ENCODE peak calls at places on chromosomes 7 and 10, in five cellular contexts. F, U, S, C and B are unnamed samples.

GRCh38 chr7:117092801-117093200 is 139.5 kb downstream of the ST7 start:
- DNase-seq in F (no peak), U (no peak), S (no peak), C (no peak), B (no peak)

GRCh38 chr7:144027974-144028373 is 20.8 kb upstream of the OR2A5 start:
- DNase-seq in F (peak; percentile 34), U (no peak), S (no peak), C (no peak), B (no peak)

GRCh38 chr7:153887756-153888591 is 164.2 kb upstream of the DPP6 start:
- DNase-seq in F (no peak), U (no peak), S (no peak), C (no peak), B (no peak)

GRCh38 chr7:22651534-22652243 is 75.3 kb upstream of the IL6 start:
- DNase-seq in F (peak; percentile 78), U (no peak), S (no peak), C (no peak), B (no peak)

GRCh38 chr7:54788664-54789063 is 29.7 kb upstream of the SEC61G start:
- DNase-seq in F (peak; percentile 90), U (peak; percentile 29), S (peak; percentile 29), C (no peak), B (no peak)

GRCh38 chr10:69483988-69484387 is 32.7 kb downstream of the TSPAN15 start:
- DNase-seq in F (peak; percentile 16), U (no peak), S (no peak), C (no peak), B (no peak)

GRCh38 chr7:152145853-152146466 is 120.5 kb downstream of the GALNT11 start:
- DNase-seq in F (peak; percentile 89), U (no peak), S (no peak), C (no peak), B (no peak)

GRCh38 chr10:118808601-118809371 is 54.0 kb upstream of the CACUL1 start:
- DNase-seq in F (no peak), U (no peak), S (no peak), C (no peak), B (no peak)

DNA sequence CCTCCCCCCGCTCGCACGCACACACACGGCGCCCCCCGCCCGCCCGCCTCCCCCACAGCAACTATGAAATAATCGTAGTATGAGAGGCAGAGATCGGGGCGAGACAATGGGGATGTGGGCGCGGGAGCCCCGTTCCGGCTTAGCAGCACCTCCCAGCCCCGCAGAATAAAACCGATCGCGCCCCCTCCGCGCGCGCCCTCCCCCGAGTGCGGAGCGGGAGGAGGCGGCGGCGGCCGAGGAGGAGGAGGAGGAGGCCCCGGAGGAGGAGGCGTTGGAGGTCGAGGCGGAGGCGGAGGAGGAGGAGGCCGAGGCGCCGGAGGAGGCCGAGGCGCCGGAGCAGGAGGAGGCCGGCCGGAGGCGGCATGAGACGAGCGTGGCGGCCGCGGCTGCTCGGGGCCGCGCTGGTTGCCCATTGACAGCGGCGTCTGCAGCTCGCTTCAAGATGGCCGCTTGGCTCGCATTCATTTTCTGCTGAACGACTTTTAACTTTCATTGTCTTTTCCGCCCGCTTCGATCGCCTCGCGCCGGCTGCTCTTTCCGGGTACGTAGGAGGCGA is 335 bp downstream of the BMI1 start:
- DNase-seq in F (peak; percentile 81), U (peak; percentile 65), S (peak; percentile 82), C (peak; percentile 64), B (peak; percentile 69)
- TF ChIP-seq CTCF in F (no peak), U (no peak), S (no peak), C (no peak), B (no peak)

DNA sequence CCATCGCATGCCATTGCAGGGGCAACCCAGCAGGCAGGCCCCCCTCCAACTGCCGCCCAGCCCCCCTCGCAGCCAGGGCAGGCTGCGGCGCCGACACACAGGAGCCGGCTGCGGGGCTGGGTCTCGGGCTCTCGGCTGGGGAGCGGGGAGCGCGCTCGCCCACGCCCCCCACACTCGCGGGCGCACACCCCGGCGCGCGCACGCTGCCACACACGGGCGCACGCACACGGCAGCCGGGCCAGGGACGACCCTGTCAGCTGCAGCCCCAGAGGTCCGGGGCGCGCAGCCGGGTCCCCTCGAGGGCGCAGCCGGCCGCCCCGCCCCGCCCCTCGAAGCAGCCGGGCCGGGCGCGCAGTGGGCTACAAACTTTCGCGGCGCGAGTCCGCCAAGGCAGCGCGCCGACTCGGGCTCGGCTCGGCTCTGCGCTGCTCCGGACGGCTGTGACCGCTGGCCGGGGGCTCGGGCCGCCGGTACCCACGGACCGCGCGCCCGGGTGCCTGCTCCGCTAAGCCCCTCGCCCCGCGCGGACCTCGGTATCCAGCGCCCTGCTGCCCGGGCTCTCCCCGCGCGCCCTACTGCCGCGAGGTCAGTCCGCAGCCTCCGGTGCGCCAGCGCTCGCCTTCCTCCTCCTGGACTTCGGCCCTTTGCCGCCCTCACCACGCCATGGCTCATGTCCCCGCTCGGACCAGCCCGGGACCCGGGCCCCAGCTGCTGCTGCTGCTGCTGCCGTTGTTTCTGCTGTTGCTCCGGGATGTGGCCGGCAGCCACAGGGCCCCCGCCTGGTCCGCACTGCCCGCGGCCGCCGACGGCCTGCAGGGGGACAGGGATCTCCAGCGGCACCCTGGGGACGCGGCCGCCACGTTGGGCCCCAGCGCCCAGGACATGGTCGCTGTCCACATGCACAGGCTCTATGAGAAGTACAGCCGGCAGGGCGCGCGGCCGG is at the start of gene GDF10:
- DNase-seq in F (no peak), U (no peak), S (no peak), C (no peak), B (no peak)
- TF ChIP-seq CTCF in F (no peak), U (no peak), S (no peak), C (no peak), B (no peak)

GRCh38 chr7:157650801-157651200 is 314.0 kb downstream of the DNAJB6 start:
- DNase-seq in F (no peak), U (no peak), S (no peak), C (no peak), B (no peak)

GRCh38 chr7:157650131-157650631 is 313.4 kb downstream of the DNAJB6 start:
- DNase-seq in F (no peak), U (no peak), S (no peak), C (no peak), B (no peak)

GRCh38 chr7:157652954-157653826 is 316.4 kb downstream of the DNAJB6 start:
- DNase-seq in F (no peak), U (no peak), S (no peak), C (no peak), B (no peak)

GRCh38 chr7:157652161-157652953 is 315.6 kb downstream of the DNAJB6 start:
- DNase-seq in F (no peak), U (no peak), S (no peak), C (no peak), B (no peak)

GRCh38 chr7:157651366-157652160 is 314.8 kb downstream of the DNAJB6 start:
- DNase-seq in F (no peak), U (no peak), S (no peak), C (no peak), B (no peak)
- TF ChIP-seq CTCF in F (no peak), U (no peak), S (no peak), C (no peak), B (no peak)

GRCh38 chr10:71887767-71888166 is 36.7 kb upstream of the PSAP start:
- DNase-seq in F (no peak), U (no peak), S (no peak), C (no peak), B (no peak)

GRCh38 chr10:71888248-71888622 is 37.2 kb upstream of the PSAP start:
- DNase-seq in F (no peak), U (no peak), S (no peak), C (no peak), B (no peak)

GRCh38 chr10:71889388-71889987 is 38.4 kb upstream of the PSAP start:
- DNase-seq in F (no peak), U (no peak), S (peak; percentile 26), C (no peak), B (no peak)

GRCh38 chr10:71891437-71891836 is 40.4 kb upstream of the PSAP start:
- DNase-seq in F (no peak), U (no peak), S (no peak), C (no peak), B (no peak)

DNA sequence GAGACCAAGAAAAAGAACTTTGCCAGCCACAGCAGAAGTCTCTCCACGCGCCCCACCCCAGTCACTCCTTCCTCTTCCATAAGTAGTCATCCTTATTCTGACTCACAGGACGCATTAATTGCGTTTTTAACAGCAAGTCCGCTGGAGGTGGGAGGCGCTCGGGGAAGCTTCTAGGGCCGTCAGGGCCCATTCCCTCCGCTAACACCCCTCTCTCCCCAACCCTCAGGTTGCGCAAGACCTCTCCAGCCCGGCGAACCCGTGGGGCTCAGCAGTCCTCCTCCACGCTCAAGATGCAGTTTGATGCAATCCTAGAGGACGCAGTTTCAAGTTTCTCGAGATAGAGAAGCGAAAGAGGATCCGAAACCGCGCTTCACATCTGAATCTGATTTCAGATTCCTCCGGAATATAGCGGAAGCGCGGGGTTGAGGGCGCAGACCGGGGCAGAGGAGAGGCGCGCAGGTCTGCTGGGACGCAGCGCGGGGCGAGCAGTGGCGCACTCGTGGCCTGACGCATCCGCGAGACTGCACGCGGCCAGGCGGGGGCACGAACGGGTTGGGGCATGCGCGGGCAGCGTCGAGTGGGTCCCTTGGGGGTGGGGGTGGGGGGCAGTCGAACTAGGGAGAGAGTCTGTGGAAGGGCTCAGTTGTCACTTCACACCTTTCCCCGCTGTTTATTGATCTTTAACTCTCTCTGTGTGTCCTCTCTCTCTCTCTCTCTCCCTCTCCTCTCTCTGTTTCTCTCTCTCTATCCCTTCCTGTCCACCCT is 37.8 kb upstream of the PSAP start:
- DNase-seq in F (peak; percentile 94), U (peak; percentile 83), S (peak; percentile 72), C (no peak), B (peak; percentile 82)
- TF ChIP-seq CTCF in F (no peak), U (no peak), S (no peak), C (no peak), B (no peak)

GRCh38 chr10:75476569-75476968 is 45.1 kb downstream of the LRMDA start:
- DNase-seq in F (no peak), U (no peak), S (no peak), C (no peak), B (no peak)
- TF ChIP-seq CTCF in F (no peak), U (no peak), S (no peak), C (no peak), B (no peak)

GRCh38 chr10:82953909-82954308 is 1078.9 kb downstream of the NRG3 start:
- DNase-seq in F (no peak), U (no peak), S (no peak), C (no peak), B (no peak)
- TF ChIP-seq CTCF in F (no peak), U (no peak), S (no peak), C (no peak), B (no peak)